ENCODE peak calls at places on chromosomes 7 and 10, in nine cellular contexts. J is WERI-Rb-1; S is cardiac muscle cell; D is activated T-cell treated with anti-CD3 and anti-CD28 coated beads for 24 hours; I is stimulated activated CD8-positive, alpha-beta memory T cell treated with anti-CD3 and anti-CD28 coated beads, Interleukin-15, amount 100 ng/mL, for 1 hour; P is Kasumi-1; K is SHP77 treated with DMSO at 0.1 percent for 48 hours; Z is fibroblast of pulmonary artery; R is psoas muscle. X is an unnamed sample.

GRCh38 chr7:33334349-33334748 is 205.0 kb downstream of the BBS9 start:
- DNase-seq in S (peak), K (peak), P (no peak), D (no peak), R (no peak), I (no peak), Z (peak), J (peak), X (no peak)

GRCh38 chr10:95604630-95605029 is 43.5 kb upstream of the SORBS1 start:
- DNase-seq in Z (no peak), R (no peak), I (no peak), D (no peak), K (no peak), S (peak), P (no peak), J (no peak), X (no peak)

GRCh38 chr7:55028011-55028410 is 9.2 kb downstream of the EGFR start:
- DNase-seq in K (no peak), Z (peak), D (no peak), P (no peak), S (no peak), R (no peak), J (no peak), I (no peak), X (no peak)

GRCh38 chr10:35079763-35080162 is 10.4 kb downstream of the CUL2 start:
- DNase-seq in K (no peak), R (no peak), J (no peak), D (no peak), Z (peak), S (no peak), P (no peak), I (no peak), X (no peak)

GRCh38 chr7:32335107-32335506 is 155.1 kb downstream of the LSM5 start:
- DNase-seq in Z (peak), P (no peak), K (no peak), J (no peak), S (no peak), D (no peak), R (no peak), I (no peak), X (no peak)

GRCh38 chr7:137986252-137987010 is 15.5 kb downstream of the CREB3L2 start:
- DNase-seq in Z (peak), D (no peak), I (no peak), J (no peak), P (no peak), K (no peak), R (no peak), S (no peak), X (no peak)

GRCh38 chr10:70505908-70506307 is 27.3 kb downstream of the PALD1 start:
- DNase-seq in I (no peak), R (no peak), J (no peak), D (no peak), S (no peak), P (no peak), Z (no peak), K (no peak), X (no peak)

GRCh38 chr10:132627736-132628512 is 90.3 kb downstream of the INPP5A start:
- DNase-seq in D (no peak), I (no peak), S (peak), K (no peak), Z (peak), R (peak), P (no peak), J (no peak), X (no peak)

GRCh38 chr7:76293407-76293901 is 9.0 kb upstream of the HSPB1 start:
- DNase-seq in R (no peak), Z (no peak), P (no peak), S (no peak), I (no peak), D (no peak), J (no peak), K (no peak), X (no peak)

GRCh38 chr7:80600046-80600445 is 38.4 kb upstream of the CD36 start:
- DNase-seq in D (no peak), P (no peak), Z (no peak), K (no peak), J (no peak), S (no peak), I (no peak), R (no peak), X (no peak)

GRCh38 chr7:110541962-110542361 is 549.0 kb upstream of the LRRN3 start:
- DNase-seq in R (no peak), Z (no peak), J (no peak), K (no peak), S (no peak), D (no peak), P (no peak), I (no peak), X (no peak)

GRCh38 chr10:84329986-84330651 is 1.7 kb downstream of the CCSER2 start:
- DNase-seq in K (no peak), R (no peak), I (no peak), Z (no peak), P (no peak), J (no peak), D (no peak), S (no peak), X (peak)

GRCh38 chr10:70942125-70942524 is 53.8 kb upstream of the PCBD1 start:
- DNase-seq in S (no peak), R (no peak), Z (no peak), J (no peak), P (no peak), K (no peak), D (no peak), I (no peak), X (no peak)

GRCh38 chr10:125123363-125124113 is 36.8 kb downstream of the CTBP2 start:
- DNase-seq in D (no peak), R (peak), Z (peak), P (no peak), I (no peak), K (peak), J (no peak), S (no peak), X (no peak)

GRCh38 chr10:93080350-93081046 is 6.8 kb downstream of the CYP26A1 start:
- DNase-seq in K (peak), R (no peak), S (peak), I (peak), P (peak), Z (peak), J (peak), D (peak), X (peak)

GRCh38 chr7:17392846-17393245 is 94.4 kb downstream of the AHR start:
- DNase-seq in Z (peak), P (no peak), S (no peak), K (no peak), D (no peak), J (no peak), R (no peak), I (no peak), X (no peak)

GRCh38 chr7:291302-292092 is 1.5 kb downstream of the FOXL3 start:
- DNase-seq in K (no peak), J (no peak), Z (no peak), P (no peak), R (no peak), D (no peak), S (no peak), I (no peak), X (no peak)

GRCh38 chr7:95596183-95597135 is at the start of gene PDK4:
- DNase-seq in P (no peak), Z (peak), K (peak), S (peak), I (no peak), J (peak), D (no peak), R (peak), X (no peak)

GRCh38 chr10:47152861-47153349 is 147.1 kb upstream of the GDF10 start:
- DNase-seq in I (no peak), P (peak), J (no peak), D (no peak), K (no peak), S (no peak), Z (peak), R (no peak), X (no peak)

GRCh38 chr7:82288769-82289535 is 154.6 kb downstream of the CACNA2D1 start:
- DNase-seq in J (no peak), R (no peak), P (no peak), S (no peak), K (no peak), Z (peak), D (no peak), I (no peak), X (no peak)

GRCh38 chr7:108014200-108014599 is 11.2 kb upstream of the LAMB1 start:
- DNase-seq in I (no peak), K (no peak), S (no peak), Z (no peak), J (no peak), R (no peak), D (no peak), P (no peak), X (no peak)

GRCh38 chr10:128047991-128048826 is 78.0 kb downstream of the MKI67 start:
- DNase-seq in S (peak), Z (peak), J (no peak), D (no peak), I (no peak), R (no peak), K (no peak), P (peak), X (no peak)

GRCh38 chr10:131910663-131911314 is 10.0 kb downstream of the PPP2R2D start:
- DNase-seq in S (no peak), J (no peak), K (no peak), R (no peak), I (no peak), Z (no peak), P (no peak), D (no peak), X (no peak)

GRCh38 chr10:32139223-32140073 is 83.2 kb upstream of the KIF5B start:
- DNase-seq in P (peak), D (no peak), K (no peak), S (no peak), R (peak), Z (peak), I (no peak), J (no peak), X (no peak)

GRCh38 chr7:128226132-128226980 is 14.7 kb upstream of the LEP start:
- DNase-seq in P (no peak), K (no peak), R (no peak), Z (no peak), I (no peak), J (no peak), S (no peak), D (no peak), X (no peak)

GRCh38 chr7:138907849-138908248 is 73.3 kb downstream of the KIAA1549 start:
- DNase-seq in K (no peak), Z (no peak), D (no peak), P (no peak), S (no peak), I (no peak), J (no peak), R (no peak), X (no peak)

GRCh38 chr7:94190599-94191061 is 186.5 kb upstream of the BET1 start:
- DNase-seq in D (no peak), J (no peak), Z (peak), K (no peak), S (no peak), R (no peak), I (no peak), P (no peak), X (no peak)

GRCh38 chr7:148222716-148223115 is 367.9 kb upstream of the C7orf33 start:
- DNase-seq in D (no peak), R (no peak), I (no peak), K (peak), S (no peak), P (no peak), Z (no peak), J (no peak), X (no peak)

GRCh38 chr7:113404245-113404644 is 285.9 kb upstream of the SMIM30 start:
- DNase-seq in K (no peak), D (no peak), J (peak), R (no peak), S (peak), I (no peak), P (peak), Z (no peak), X (no peak)

GRCh38 chr7:88217675-88218427 is 2.0 kb downstream of the SRI start:
- DNase-seq in R (no peak), D (no peak), K (no peak), J (no peak), P (peak), I (no peak), Z (no peak), S (peak), X (no peak)

GRCh38 chr10:133565441-133566294 is at the start of gene SYCE1:
- DNase-seq in P (no peak), J (no peak), K (no peak), Z (no peak), S (no peak), I (no peak), D (no peak), R (no peak), X (no peak)

GRCh38 chr10:129950651-129951050 is 13.4 kb downstream of the EBF3 start:
- DNase-seq in K (no peak), P (no peak), J (no peak), D (no peak), R (no peak), S (no peak), I (no peak), Z (peak), X (no peak)

GRCh38 chr7:92750961-92751360 is 85.4 kb downstream of the CDK6 start:
- DNase-seq in S (no peak), K (no peak), J (no peak), I (no peak), Z (no peak), R (no peak), D (no peak), P (no peak), X (no peak)

GRCh38 chr7:36984051-36984492 is 259.8 kb upstream of the AOAH start:
- DNase-seq in S (peak), R (no peak), I (no peak), P (peak), K (peak), Z (no peak), D (no peak), J (no peak), X (no peak)

GRCh38 chr7:88278881-88279280 is 27.8 kb downstream of the STEAP4 start:
- DNase-seq in R (no peak), D (no peak), I (no peak), K (no peak), P (peak), S (no peak), Z (peak), J (no peak), X (no peak)

GRCh38 chr7:143304938-143305337 is 11.0 kb upstream of the CLCN1 start:
- DNase-seq in P (no peak), J (no peak), D (no peak), S (no peak), R (no peak), I (no peak), K (no peak), Z (no peak), X (no peak)

GRCh38 chr10:104038958-104039752 is 46.5 kb downstream of the COL17A1 start:
- DNase-seq in S (no peak), I (no peak), K (no peak), D (no peak), Z (no peak), R (no peak), J (no peak), P (no peak), X (no peak)

GRCh38 chr10:71923138-71923692 is 41.0 kb upstream of the CHST3 start:
- DNase-seq in I (no peak), J (no peak), D (no peak), P (no peak), S (no peak), R (no peak), Z (no peak), K (no peak), X (no peak)

GRCh38 chr7:158814637-158815036 is 14.7 kb downstream of the ESYT2 start:
- DNase-seq in I (no peak), R (no peak), S (no peak), Z (peak), J (no peak), K (no peak), D (no peak), P (no peak), X (peak)

X was measured in effector CD4-positive, alpha-beta T cell.